ENCODE peak calls at places on chromosomes 5 and 9, in six cellular contexts. One of them, this sample, is unnamed.
A peak's percentile ranks its signal among the peaks of the same experiment; 100 is the strongest.

GRCh38 chr5:94218374-94218773 is 400.0 kb downstream of the KIAA0825 start:
- DNase-seq in suprapubic skin: no peak
- DNase-seq in prostate gland: no peak
- DNase-seq in endothelial cell of umbilical vein: no peak
- DNase-seq in H1: no peak
- DNase-seq in right lobe of liver: no peak
- DNase-seq in this sample: no peak

GRCh38 chr9:112037281-112038016 is 137.6 kb downstream of the SUSD1 start:
- DNase-seq in prostate gland: no peak
- DNase-seq in H1: no peak
- DNase-seq in right lobe of liver: no peak
- DNase-seq in endothelial cell of umbilical vein: no peak
- DNase-seq in suprapubic skin: no peak
- DNase-seq in this sample: no peak

GRCh38 chr5:122313941-122314340 is 1.9 kb downstream of the SNCAIP start:
- DNase-seq in right lobe of liver: no peak
- DNase-seq in suprapubic skin: no peak
- DNase-seq in prostate gland: no peak
- DNase-seq in H1: no peak
- DNase-seq in endothelial cell of umbilical vein: peak; percentile 58
- DNase-seq in this sample: no peak

GRCh38 chr5:134449167-134449566 is 37.5 kb upstream of the CDKN2AIPNL start:
- DNase-seq in right lobe of liver: no peak
- DNase-seq in prostate gland: no peak
- DNase-seq in H1: no peak
- DNase-seq in endothelial cell of umbilical vein: no peak
- DNase-seq in suprapubic skin: peak; percentile 33
- DNase-seq in this sample: no peak

GRCh38 chr9:79764377-79764776 is 192.6 kb downstream of the TLE4 start:
- DNase-seq in suprapubic skin: no peak
- DNase-seq in endothelial cell of umbilical vein: no peak
- DNase-seq in H1: no peak
- DNase-seq in right lobe of liver: no peak
- DNase-seq in prostate gland: no peak
- DNase-seq in this sample: no peak

GRCh38 chr5:56183507-56183906 is 49.6 kb downstream of the ANKRD55 start:
- DNase-seq in suprapubic skin: no peak
- DNase-seq in H1: no peak
- DNase-seq in prostate gland: no peak
- DNase-seq in right lobe of liver: no peak
- DNase-seq in endothelial cell of umbilical vein: peak; percentile 94
- DNase-seq in this sample: no peak

GRCh38 chr5:61327761-61328753 is 4.0 kb upstream of the ZSWIM6 start:
- DNase-seq in suprapubic skin: no peak
- DNase-seq in H1: no peak
- DNase-seq in right lobe of liver: no peak
- DNase-seq in endothelial cell of umbilical vein: peak; percentile 64
- DNase-seq in prostate gland: no peak
- DNase-seq in this sample: no peak

GRCh38 chr5:14913141-14913540 is 41.6 kb upstream of the ANKH start:
- DNase-seq in endothelial cell of umbilical vein: no peak
- DNase-seq in right lobe of liver: no peak
- DNase-seq in prostate gland: no peak
- DNase-seq in H1: no peak
- DNase-seq in suprapubic skin: no peak
- DNase-seq in this sample: no peak

GRCh38 chr9:109452761-109453160 is 45.3 kb downstream of the PTPN3 start:
- DNase-seq in endothelial cell of umbilical vein: no peak
- DNase-seq in suprapubic skin: no peak
- DNase-seq in prostate gland: no peak
- DNase-seq in right lobe of liver: no peak
- DNase-seq in H1: no peak
- DNase-seq in this sample: no peak

GRCh38 chr9:24189986-24190385 is 355.7 kb downstream of the IZUMO3 start:
- DNase-seq in H1: no peak
- DNase-seq in prostate gland: no peak
- DNase-seq in right lobe of liver: no peak
- DNase-seq in endothelial cell of umbilical vein: no peak
- DNase-seq in suprapubic skin: no peak
- DNase-seq in this sample: no peak

GRCh38 chr9:129323376-129323998 is 145.4 kb upstream of the IER5L start:
- DNase-seq in endothelial cell of umbilical vein: no peak
- DNase-seq in right lobe of liver: no peak
- DNase-seq in suprapubic skin: peak; percentile 50
- DNase-seq in prostate gland: no peak
- DNase-seq in H1: no peak
- DNase-seq in this sample: no peak

GRCh38 chr9:26264709-26265601 is 586.7 kb upstream of the TUSC1 start:
- DNase-seq in H1: no peak
- DNase-seq in endothelial cell of umbilical vein: peak; percentile 51
- DNase-seq in prostate gland: no peak
- DNase-seq in right lobe of liver: no peak
- DNase-seq in suprapubic skin: no peak
- DNase-seq in this sample: no peak

GRCh38 chr9:137771580-137771979 is 106.0 kb upstream of the CACNA1B start:
- DNase-seq in suprapubic skin: no peak
- DNase-seq in right lobe of liver: no peak
- DNase-seq in endothelial cell of umbilical vein: no peak
- DNase-seq in H1: no peak
- DNase-seq in prostate gland: no peak
- DNase-seq in this sample: no peak

GRCh38 chr5:38258319-38259061 is at the start of gene EGFLAM:
- DNase-seq in endothelial cell of umbilical vein: no peak
- DNase-seq in right lobe of liver: peak; percentile 30
- DNase-seq in H1: peak; percentile 81
- DNase-seq in prostate gland: no peak
- DNase-seq in suprapubic skin: no peak
- DNase-seq in this sample: no peak

GRCh38 chr5:133884525-133885311 is 83.7 kb downstream of the C5orf15 start:
- DNase-seq in endothelial cell of umbilical vein: no peak
- DNase-seq in prostate gland: no peak
- DNase-seq in H1: no peak
- DNase-seq in suprapubic skin: no peak
- DNase-seq in right lobe of liver: no peak
- DNase-seq in this sample: no peak

GRCh38 chr5:150317048-150318003 is 14.6 kb upstream of the ARSI start:
- DNase-seq in right lobe of liver: no peak
- DNase-seq in H1: no peak
- DNase-seq in prostate gland: no peak
- DNase-seq in endothelial cell of umbilical vein: peak; percentile 81
- DNase-seq in suprapubic skin: no peak
- DNase-seq in this sample: no peak

GRCh38 chr9:80899208-80899607 is 790.1 kb downstream of the TLE1 start:
- DNase-seq in prostate gland: no peak
- DNase-seq in endothelial cell of umbilical vein: no peak
- DNase-seq in H1: no peak
- DNase-seq in right lobe of liver: no peak
- DNase-seq in suprapubic skin: no peak
- DNase-seq in this sample: no peak

GRCh38 chr9:107847977-107848376 is 358.4 kb upstream of the KLF4 start:
- DNase-seq in prostate gland: no peak
- DNase-seq in right lobe of liver: no peak
- DNase-seq in H1: no peak
- DNase-seq in suprapubic skin: no peak
- DNase-seq in endothelial cell of umbilical vein: no peak
- DNase-seq in this sample: no peak

GRCh38 chr9:134942421-134943119 is 24.9 kb upstream of the FCN1 start:
- DNase-seq in suprapubic skin: no peak
- DNase-seq in right lobe of liver: no peak
- DNase-seq in endothelial cell of umbilical vein: no peak
- DNase-seq in H1: no peak
- DNase-seq in prostate gland: no peak
- DNase-seq in this sample: no peak

GRCh38 chr5:52776116-52776515 is 11.6 kb upstream of the ITGA1 start:
- DNase-seq in endothelial cell of umbilical vein: no peak
- DNase-seq in right lobe of liver: no peak
- DNase-seq in prostate gland: no peak
- DNase-seq in H1: no peak
- DNase-seq in suprapubic skin: no peak
- DNase-seq in this sample: no peak

GRCh38 chr5:143231426-143231825 is 172.1 kb downstream of the NR3C1 start:
- DNase-seq in prostate gland: no peak
- DNase-seq in suprapubic skin: no peak
- DNase-seq in right lobe of liver: no peak
- DNase-seq in endothelial cell of umbilical vein: no peak
- DNase-seq in H1: no peak
- DNase-seq in this sample: no peak

GRCh38 chr5:55541056-55541635 is 6.4 kb upstream of the PLPP1 start:
- DNase-seq in right lobe of liver: no peak
- DNase-seq in H1: no peak
- DNase-seq in suprapubic skin: no peak
- DNase-seq in prostate gland: no peak
- DNase-seq in endothelial cell of umbilical vein: no peak
- DNase-seq in this sample: no peak

GRCh38 chr9:76302947-76303550 is 91.2 kb downstream of the RFK start:
- DNase-seq in prostate gland: no peak
- DNase-seq in right lobe of liver: no peak
- DNase-seq in suprapubic skin: no peak
- DNase-seq in endothelial cell of umbilical vein: peak; percentile 58
- DNase-seq in H1: no peak
- DNase-seq in this sample: no peak

GRCh38 chr5:117380316-117380715 is 805.7 kb upstream of the SEMA6A start:
- DNase-seq in suprapubic skin: no peak
- DNase-seq in H1: no peak
- DNase-seq in endothelial cell of umbilical vein: no peak
- DNase-seq in prostate gland: no peak
- DNase-seq in right lobe of liver: no peak
- DNase-seq in this sample: no peak

GRCh38 chr5:132365213-132365612 is 4.3 kb upstream of the SLC22A5 start:
- DNase-seq in suprapubic skin: no peak
- DNase-seq in endothelial cell of umbilical vein: no peak
- DNase-seq in prostate gland: no peak
- DNase-seq in H1: no peak
- DNase-seq in right lobe of liver: no peak
- DNase-seq in this sample: no peak

GRCh38 chr5:77140350-77140749 is 53.3 kb upstream of the ZBED3 start:
- DNase-seq in prostate gland: no peak
- DNase-seq in right lobe of liver: no peak
- DNase-seq in suprapubic skin: no peak
- DNase-seq in endothelial cell of umbilical vein: no peak
- DNase-seq in H1: no peak
- DNase-seq in this sample: no peak

GRCh38 chr9:27441741-27442070 is 82.4 kb upstream of the IFNK start:
- DNase-seq in prostate gland: no peak
- DNase-seq in endothelial cell of umbilical vein: no peak
- DNase-seq in suprapubic skin: no peak
- DNase-seq in H1: no peak
- DNase-seq in right lobe of liver: no peak
- DNase-seq in this sample: no peak

GRCh38 chr9:117247271-117247670 is 167.6 kb downstream of the ASTN2 start:
- DNase-seq in suprapubic skin: no peak
- DNase-seq in prostate gland: peak; percentile 11
- DNase-seq in H1: no peak
- DNase-seq in right lobe of liver: no peak
- DNase-seq in endothelial cell of umbilical vein: no peak
- DNase-seq in this sample: no peak

GRCh38 chr9:113593682-113594281 is 130.3 kb downstream of the RGS3 start:
- DNase-seq in right lobe of liver: peak; percentile 92
- DNase-seq in prostate gland: peak; percentile 79
- DNase-seq in suprapubic skin: peak; percentile 96
- DNase-seq in H1: peak; percentile 86
- DNase-seq in endothelial cell of umbilical vein: peak; percentile 99
- DNase-seq in this sample: peak; percentile 23
- TF ChIP-seq POLR2A in right lobe of liver: peak; percentile 99
- TF ChIP-seq POLR2A in prostate gland: peak; percentile 42
- TF ChIP-seq POLR2A in suprapubic skin: no peak
- TF ChIP-seq POLR2A in H1: peak; percentile 94
- TF ChIP-seq POLR2A in endothelial cell of umbilical vein: peak; percentile 99
- TF ChIP-seq POLR2A in this sample: no peak

GRCh38 chr5:50745221-50745620 is 78.8 kb downstream of the PARP8 start:
- DNase-seq in endothelial cell of umbilical vein: no peak
- DNase-seq in right lobe of liver: no peak
- DNase-seq in suprapubic skin: no peak
- DNase-seq in prostate gland: no peak
- DNase-seq in H1: no peak
- DNase-seq in this sample: no peak
- H3K4me3 ChIP-seq in endothelial cell of umbilical vein: no peak overlapping the region
- H3K4me3 ChIP-seq in right lobe of liver: no peak overlapping the region
- H3K4me3 ChIP-seq in suprapubic skin: peak overlapping the region; percentile 29
- H3K4me3 ChIP-seq in prostate gland: peak overlapping the region; percentile 16
- H3K4me3 ChIP-seq in H1: no peak overlapping the region
- H3K4me3 ChIP-seq in this sample: peak overlapping the region; percentile 48

GRCh38 chr5:33120671-33121070 is 320.1 kb upstream of the TARS1 start:
- DNase-seq in right lobe of liver: no peak
- DNase-seq in prostate gland: no peak
- DNase-seq in endothelial cell of umbilical vein: no peak
- DNase-seq in suprapubic skin: no peak
- DNase-seq in H1: no peak
- DNase-seq in this sample: no peak
- H3K27ac ChIP-seq in right lobe of liver: no peak overlapping the region
- H3K27ac ChIP-seq in prostate gland: no peak overlapping the region
- H3K27ac ChIP-seq in endothelial cell of umbilical vein: no peak overlapping the region
- H3K27ac ChIP-seq in suprapubic skin: no peak overlapping the region
- H3K27ac ChIP-seq in H1: no peak overlapping the region
- H3K27ac ChIP-seq in this sample: no peak overlapping the region

GRCh38 chr9:5628530-5629311 is at the start of gene RIC1:
- DNase-seq in suprapubic skin: peak; percentile 96
- DNase-seq in H1: peak; percentile 88
- DNase-seq in endothelial cell of umbilical vein: peak; percentile 94
- DNase-seq in prostate gland: peak; percentile 87
- DNase-seq in right lobe of liver: peak; percentile 92
- DNase-seq in this sample: peak; percentile 73

GRCh38 chr9:5624655-5625054 is 4.3 kb upstream of the RIC1 start:
- DNase-seq in prostate gland: no peak
- DNase-seq in right lobe of liver: no peak
- DNase-seq in suprapubic skin: no peak
- DNase-seq in endothelial cell of umbilical vein: no peak
- DNase-seq in H1: no peak
- DNase-seq in this sample: no peak

GRCh38 chr9:5628183-5628529 is 751 bp upstream of the RIC1 start:
- DNase-seq in prostate gland: no peak
- DNase-seq in right lobe of liver: no peak
- DNase-seq in endothelial cell of umbilical vein: no peak
- DNase-seq in suprapubic skin: no peak
- DNase-seq in H1: no peak
- DNase-seq in this sample: no peak

GRCh38 chr9:5625916-5626315 is 3.0 kb upstream of the RIC1 start:
- DNase-seq in endothelial cell of umbilical vein: no peak
- DNase-seq in right lobe of liver: no peak
- DNase-seq in prostate gland: no peak
- DNase-seq in H1: no peak
- DNase-seq in suprapubic skin: no peak
- DNase-seq in this sample: no peak

GRCh38 chr9:5626727-5627634 is 1.9 kb upstream of the RIC1 start:
- DNase-seq in endothelial cell of umbilical vein: peak; percentile 79
- DNase-seq in prostate gland: peak; percentile 22
- DNase-seq in suprapubic skin: no peak
- DNase-seq in right lobe of liver: no peak
- DNase-seq in H1: no peak
- DNase-seq in this sample: no peak
- TF ChIP-seq POLR2A in endothelial cell of umbilical vein: no peak
- TF ChIP-seq POLR2A in prostate gland: no peak
- TF ChIP-seq POLR2A in suprapubic skin: no peak
- TF ChIP-seq POLR2A in right lobe of liver: peak; percentile 29
- TF ChIP-seq POLR2A in H1: no peak
- TF ChIP-seq POLR2A in this sample: no peak

GRCh38 chr9:125536184-125537152 is 170.5 kb downstream of the MAPKAP1 start:
- DNase-seq in prostate gland: no peak
- DNase-seq in endothelial cell of umbilical vein: no peak
- DNase-seq in right lobe of liver: no peak
- DNase-seq in suprapubic skin: no peak
- DNase-seq in H1: no peak
- DNase-seq in this sample: no peak
- H3K4me3 ChIP-seq in prostate gland: no peak overlapping the region
- H3K4me3 ChIP-seq in endothelial cell of umbilical vein: no peak overlapping the region
- H3K4me3 ChIP-seq in right lobe of liver: no peak overlapping the region
- H3K4me3 ChIP-seq in suprapubic skin: no peak overlapping the region
- H3K4me3 ChIP-seq in H1: no peak overlapping the region
- H3K4me3 ChIP-seq in this sample: no peak overlapping the region